ENCODE peak calls at places on chromosome 2, in four cellular contexts. X is neural progenitor cell; L is NCI-H446; C is activated CD4-positive, alpha-beta T cell treated with anti-CD3 and anti-CD28 coated beads for 24 hours. T is an unnamed sample.

GRCh38 chr2:134144651-134145050 is 109.2 kb upstream of the MGAT5 start:
- DNase-seq in X (no peak), L (no peak), C (no peak), T (no peak)

GRCh38 chr2:236123716-236124115 is 44.5 kb downstream of the GBX2 start:
- DNase-seq in C (no peak), X (no peak), L (no peak), T (no peak)

GRCh38 chr2:25566694-25567093 is 106.7 kb downstream of the DTNB start:
- DNase-seq in C (no peak), L (no peak), X (no peak), T (no peak)

GRCh38 chr2:215850380-215850779 is 163.0 kb downstream of the MREG start:
- DNase-seq in C (no peak), L (no peak), X (no peak), T (no peak)

GRCh38 chr2:134522856-134523460 is 195.8 kb downstream of the TMEM163 start:
- DNase-seq in L (no peak), C (no peak), X (no peak), T (no peak)

GRCh38 chr2:241933175-241933911 is 63.8 kb downstream of the RTP5 start:
- DNase-seq in L (no peak), X (peak), C (no peak), T (no peak)

GRCh38 chr2:20067992-20068727 is 16.7 kb upstream of the LAPTM4A start:
- DNase-seq in C (no peak), L (no peak), X (no peak), T (no peak)

GRCh38 chr2:176178807-176179271 is 9.6 kb upstream of the HOXD1 start:
- DNase-seq in X (no peak), C (no peak), L (no peak), T (no peak)

GRCh38 chr2:118309201-118310015 is 221.1 kb downstream of the INSIG2 start:
- DNase-seq in X (peak), C (no peak), L (no peak), T (no peak)

GRCh38 chr2:102708847-102709559 is 52.8 kb upstream of the TMEM182 start:
- DNase-seq in L (no peak), X (no peak), C (no peak), T (no peak)

GRCh38 chr2:159084395-159085370 is 116.2 kb downstream of the TANC1 start:
- DNase-seq in C (no peak), X (no peak), L (no peak), T (no peak)

GRCh38 chr2:157302492-157303099 is 23.0 kb downstream of the ERMN start:
- DNase-seq in C (no peak), X (peak), L (peak), T (no peak)

GRCh38 chr2:237140689-237141285 is 55.1 kb downstream of the COPS8 start:
- DNase-seq in X (no peak), C (no peak), L (no peak), T (no peak)

GRCh38 chr2:64625352-64626145 is 28.2 kb downstream of the SERTAD2 start:
- DNase-seq in L (no peak), X (peak), C (no peak), T (peak)

GRCh38 chr2:10255189-10256030 is 47.3 kb upstream of the HPCAL1 start:
- DNase-seq in L (no peak), C (no peak), X (no peak), T (no peak)

GRCh38 chr2:119241205-119241532 is 17.5 kb downstream of the STEAP3 start:
- DNase-seq in L (no peak), C (no peak), X (no peak), T (no peak)

GRCh38 chr2:180050246-180050645 is 43.1 kb upstream of the CWC22 start:
- DNase-seq in C (no peak), L (no peak), X (no peak), T (no peak)

GRCh38 chr2:26144031-26144430 is 28.9 kb upstream of the GAREM2 start:
- DNase-seq in C (no peak), X (no peak), L (no peak), T (no peak)

GRCh38 chr2:146240376-146240775 is 1604.5 kb upstream of the ACVR2A start:
- DNase-seq in C (no peak), L (no peak), X (no peak), T (no peak)